ENCODE peak calls at places on chromosomes 12 and 14, in six cellular contexts. S is uterus, Z is stomach, C is prostate gland, I is astrocyte, U is heart left ventricle. L is an unnamed sample.
A peak's percentile ranks its signal among the peaks of the same experiment; 100 is the strongest.

GRCh38 chr12:77124767-77125166 is 59.4 kb upstream of the E2F7 start:
- DNase-seq in C (no peak), S (no peak), I (peak; percentile 82), U (no peak), Z (no peak), L (no peak)

GRCh38 chr12:108989381-108989780 is 31.5 kb downstream of the SVOP start:
- DNase-seq in S (no peak), U (no peak), Z (no peak), I (no peak), C (no peak), L (peak; percentile 24)

GRCh38 chr12:52529417-52529816 is 9.2 kb upstream of the KRT5 start:
- DNase-seq in C (no peak), I (no peak), U (no peak), S (no peak), Z (no peak), L (no peak)

GRCh38 chr12:26101833-26102232 is 23.0 kb downstream of the BHLHE41 start:
- DNase-seq in I (no peak), U (no peak), C (no peak), Z (no peak), S (no peak), L (no peak)

GRCh38 chr12:125148316-125148715 is 83.1 kb downstream of the AACS start:
- DNase-seq in S (no peak), C (no peak), I (no peak), Z (no peak), U (no peak), L (no peak)

GRCh38 chr12:25352078-25352918 is 101.6 kb upstream of the KRAS start:
- DNase-seq in U (no peak), S (no peak), I (peak; percentile 90), Z (no peak), C (no peak), L (no peak)

GRCh38 chr14:27315477-27315876 is 717.6 kb upstream of the NOVA1 start:
- DNase-seq in I (no peak), C (no peak), U (no peak), Z (no peak), S (no peak), L (no peak)

GRCh38 chr14:92610849-92611271 is 97.3 kb downstream of the RIN3 start:
- DNase-seq in I (no peak), Z (no peak), U (no peak), S (no peak), C (no peak), L (peak; percentile 26)

GRCh38 chr12:86712425-86712843 is 456.2 kb upstream of the MGAT4C start:
- DNase-seq in Z (no peak), C (no peak), I (peak; percentile 99), U (no peak), S (no peak), L (peak; percentile 12)

GRCh38 chr14:44027397-44027796 is 479.7 kb downstream of the FSCB start:
- DNase-seq in I (no peak), C (no peak), S (no peak), U (no peak), Z (no peak), L (no peak)

DNA sequence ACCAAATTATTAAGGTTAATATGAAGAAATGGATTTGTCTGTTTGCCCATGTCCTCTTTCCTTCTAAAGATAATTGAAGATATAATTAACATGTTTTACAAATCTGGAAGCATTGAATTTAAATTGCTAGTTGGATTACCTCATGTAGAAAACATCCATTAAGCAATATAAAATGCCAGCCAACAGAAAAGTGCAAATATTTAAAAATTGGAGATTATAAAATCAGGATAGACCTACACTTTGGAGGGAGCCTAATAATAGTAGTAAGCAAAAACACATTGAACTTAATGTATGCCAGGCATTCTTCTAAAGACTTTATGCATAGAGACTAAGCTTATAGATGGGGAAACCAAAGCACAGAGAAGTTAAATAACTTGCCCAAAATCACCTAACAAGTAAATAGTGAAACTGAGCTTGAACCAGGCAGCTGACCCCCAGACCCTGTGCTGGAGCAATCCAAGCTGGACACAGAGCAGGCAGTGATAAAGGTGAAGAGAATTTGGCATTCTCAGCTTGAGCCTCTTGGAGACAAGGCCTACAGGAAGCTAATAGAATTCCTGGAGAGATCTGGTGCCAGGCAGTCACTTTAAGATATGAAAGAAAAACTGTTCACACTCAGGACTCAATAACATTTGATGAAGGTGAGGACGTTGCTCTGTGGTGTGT is 119.8 kb downstream of the ASCL1 start:
- DNase-seq in S (no peak), C (no peak), I (no peak), Z (no peak), U (no peak), L (no peak)
- H3K4me3 ChIP-seq in S (no peak overlapping the region), C (no peak overlapping the region), I (no peak overlapping the region), Z (no peak overlapping the region), U (no peak overlapping the region), L (no peak overlapping the region)

DNA sequence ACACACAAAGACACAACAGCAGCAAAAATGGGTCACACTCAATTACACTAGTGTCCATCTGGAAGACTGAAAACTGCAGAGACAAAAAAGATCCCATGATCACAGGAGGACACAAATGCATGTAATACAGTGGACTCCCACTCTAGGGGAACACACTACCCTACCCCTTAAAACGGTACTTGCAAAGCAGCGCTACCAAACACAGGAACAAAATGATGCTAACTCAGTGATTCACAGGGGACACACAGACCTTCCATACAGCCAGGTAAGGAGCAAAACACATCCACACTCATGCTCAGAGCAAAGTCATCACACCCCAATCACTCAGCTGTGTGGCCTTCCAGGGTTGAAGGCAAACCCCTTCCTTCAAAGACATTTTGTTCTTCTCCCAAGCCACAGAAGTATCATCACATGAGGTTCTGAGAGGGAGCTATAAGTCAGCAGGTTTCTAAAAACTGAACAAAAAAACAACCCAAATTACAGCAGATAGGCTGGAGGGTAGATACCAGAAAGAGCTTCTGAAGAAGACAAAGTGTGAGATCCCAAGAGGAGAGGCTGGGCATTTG is 14.8 kb downstream of the SMUG1 start:
- DNase-seq in S (no peak), I (no peak), U (no peak), C (no peak), Z (no peak), L (no peak)
- H3K27me3 ChIP-seq in S (no peaks in the 10 kb centered on the region), I (peaks cover 50% of the 10 kb centered on the region), U (peaks cover 60% of the 10 kb centered on the region), C (no peaks in the 10 kb centered on the region), Z (no peaks in the 10 kb centered on the region), L (no peaks in the 10 kb centered on the region)

DNA sequence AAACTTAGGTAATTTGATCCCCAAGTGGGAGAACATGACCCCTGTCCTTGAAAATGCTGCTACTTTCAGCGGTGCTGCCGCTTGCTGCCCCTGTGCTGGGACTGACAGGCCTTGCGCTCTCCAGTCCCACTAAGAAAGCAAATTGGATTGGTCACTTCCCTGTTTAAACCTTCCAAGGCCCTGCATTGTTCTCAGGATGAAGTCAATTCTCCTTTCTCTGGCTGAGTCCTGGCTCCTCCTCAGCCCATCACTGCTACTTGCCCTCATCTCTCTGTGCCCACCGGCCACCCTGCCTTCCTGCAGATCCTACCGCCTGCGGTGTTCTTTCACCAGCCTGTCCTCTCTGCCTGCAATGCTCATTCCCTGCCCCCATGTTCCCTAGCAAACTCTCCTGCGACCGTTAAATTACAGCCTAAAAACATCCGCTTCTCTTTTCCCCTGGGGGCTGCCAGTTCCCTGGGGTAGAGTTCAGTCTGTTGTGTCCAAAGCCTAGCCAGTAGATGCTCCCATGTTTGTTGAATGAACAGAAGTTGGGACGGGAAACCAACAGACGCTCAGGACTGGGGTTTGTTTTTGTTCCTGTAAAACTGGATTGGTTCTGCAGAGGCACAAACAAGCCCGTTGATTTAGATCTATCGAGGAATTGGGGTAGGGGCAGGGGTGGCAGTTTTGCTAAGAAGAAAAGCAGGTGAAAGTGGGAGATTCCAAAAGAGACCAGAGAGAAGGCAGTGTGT is 127.3 kb upstream of the HIF1A start:
- DNase-seq in U (no peak), Z (no peak), I (no peak), C (no peak), S (no peak), L (no peak)
- H3K4me3 ChIP-seq in U (peak overlapping the region; percentile 22), Z (peak overlapping the region; percentile 27), I (no peak overlapping the region), C (no peak overlapping the region), S (no peak overlapping the region), L (no peak overlapping the region)

GRCh38 chr12:132222808-132223173 is 78.5 kb downstream of the NOC4L start:
- DNase-seq in U (no peak), C (no peak), Z (no peak), I (no peak), S (no peak), L (no peak)

GRCh38 chr12:132226604-132227003 is 82.3 kb downstream of the NOC4L start:
- DNase-seq in S (no peak), I (no peak), C (no peak), Z (no peak), U (no peak), L (no peak)

GRCh38 chr12:132224484-132224883 is 80.2 kb downstream of the NOC4L start:
- DNase-seq in S (no peak), C (no peak), U (no peak), Z (no peak), I (no peak), L (no peak)

GRCh38 chr12:132227156-132227555 is 82.9 kb downstream of the NOC4L start:
- DNase-seq in U (peak; percentile 60), S (no peak), C (no peak), Z (no peak), I (no peak), L (no peak)

GRCh38 chr12:132225214-132225613 is 81.0 kb downstream of the NOC4L start:
- DNase-seq in I (no peak), Z (no peak), C (no peak), U (no peak), S (no peak), L (no peak)
- H3K27me3 ChIP-seq in I (peaks cover 4% of the 10 kb centered on the region), Z (no peaks in the 10 kb centered on the region), C (peaks cover 15% of the 10 kb centered on the region), U (peaks cover 40% of the 10 kb centered on the region), S (no peaks in the 10 kb centered on the region), L (peaks cover 25% of the 10 kb centered on the region)

GRCh38 chr12:6548556-6549378 is 7.1 kb downstream of the IFFO1 start:
- DNase-seq in Z (no peak), U (peak; percentile 64), I (peak; percentile 78), S (no peak), C (no peak), L (no peak)
- H3K4me3 ChIP-seq in Z (no peak overlapping the region), U (no peak overlapping the region), I (peak overlapping the region; percentile 22), S (no peak overlapping the region), C (no peak overlapping the region), L (no peak overlapping the region)

DNA sequence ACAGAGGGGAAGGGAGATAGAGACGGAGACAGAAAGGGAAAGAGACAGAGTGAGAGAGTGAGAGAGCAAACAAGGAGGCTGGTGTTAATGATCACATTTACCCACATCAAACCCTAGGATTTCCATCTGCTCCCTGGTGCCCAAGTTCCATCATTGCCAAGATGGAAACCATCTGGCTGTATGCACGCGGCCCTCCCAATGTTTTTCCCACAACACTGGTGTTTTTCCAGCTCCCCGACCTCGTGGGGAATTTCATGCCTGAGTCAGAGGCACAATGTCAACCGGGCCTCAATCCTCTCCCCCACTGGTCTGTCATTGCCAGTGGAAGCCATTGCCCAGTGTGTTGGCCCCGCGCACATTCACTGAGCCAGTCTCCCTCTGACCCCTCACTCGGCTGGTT is 19.9 kb upstream of the BDKRB2 start:
- DNase-seq in I (peak; percentile 12), S (no peak), Z (no peak), C (no peak), U (no peak), L (no peak)
- H3K27me3 ChIP-seq in I (peaks cover 4% of the 10 kb centered on the region), S (no peaks in the 10 kb centered on the region), Z (no peaks in the 10 kb centered on the region), C (peaks cover 2% of the 10 kb centered on the region), U (peaks cover 8% of the 10 kb centered on the region), L (no peaks in the 10 kb centered on the region)

DNA sequence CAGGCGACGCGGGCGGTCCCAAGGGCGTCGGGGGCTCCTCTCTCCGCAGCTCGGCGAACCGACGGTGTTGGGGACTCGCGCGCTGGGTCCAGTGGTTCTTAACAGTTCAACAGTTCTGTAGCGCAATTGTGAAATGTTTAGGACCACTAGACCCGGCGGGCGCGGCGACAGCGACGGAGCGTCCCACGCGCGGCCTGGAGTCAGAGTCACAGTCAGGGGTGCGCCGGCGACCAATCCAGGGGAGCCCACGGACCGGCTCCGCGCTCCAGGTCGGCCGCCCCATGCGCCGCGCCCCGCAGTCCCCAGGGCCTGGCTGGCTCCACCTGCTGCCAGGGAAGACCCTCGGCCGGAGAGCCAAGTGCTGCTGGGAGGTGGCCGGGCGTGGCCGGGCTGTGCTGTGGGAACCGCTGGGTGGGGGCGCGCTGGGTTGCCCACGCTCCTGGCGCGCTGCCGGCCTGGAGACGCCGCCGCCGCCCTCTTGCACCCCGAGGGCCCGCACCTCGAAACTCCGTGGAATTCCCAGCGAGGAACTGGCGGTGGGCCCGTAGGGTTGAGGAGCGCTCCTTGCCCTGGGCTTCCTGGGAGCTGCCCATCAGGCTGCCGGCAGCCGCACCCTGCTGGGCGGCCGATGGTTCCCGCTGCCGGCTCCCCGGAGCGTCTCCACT is 20.9 kb upstream of the KIF26A start:
- DNase-seq in I (no peak), Z (peak; percentile 35), S (no peak), U (no peak), C (no peak), L (no peak)
- H3K4me3 ChIP-seq in I (no peak overlapping the region), Z (peak overlapping the region; percentile 54), S (no peak overlapping the region), U (no peak overlapping the region), C (peak overlapping the region; percentile 50), L (no peak overlapping the region)

L was measured in MG63.